ENCODE peak calls at places on chromosome 4, in six cellular contexts. Y is retina; I is AG20443; P is stimulated activated CD4-positive, alpha-beta T cell treated with anti-CD3 and anti-CD28 coated beads, Interleukin-15, amount 100 ng/mL, for 24 hours; A is neural crest cell; C is heart right ventricle. T is an unnamed sample.

GRCh38 chr4:186105721-186106335 is 1.3 kb downstream of the FAM149A start:
- DNase-seq in C (no peak), A (no peak), P (no peak), Y (peak; percentile 58), I (no peak), T (peak; percentile 4)

GRCh38 chr4:6574747-6575502 is at the start of gene MAN2B2:
- DNase-seq in A (peak; percentile 89), Y (peak; percentile 87), I (peak; percentile 99), C (peak; percentile 92), P (peak; percentile 91), T (peak; percentile 72)

GRCh38 chr4:48028654-48029053 is 12.1 kb downstream of the NIPAL1 start:
- DNase-seq in Y (no peak), I (no peak), C (no peak), P (no peak), A (no peak), T (no peak)

GRCh38 chr4:183718876-183719275 is 59.8 kb downstream of the TRAPPC11 start:
- DNase-seq in A (no peak), Y (no peak), I (no peak), C (no peak), P (no peak), T (no peak)

GRCh38 chr4:181148470-181148869 is 1094.7 kb upstream of the TENM3 start:
- DNase-seq in A (no peak), C (no peak), P (no peak), Y (no peak), I (no peak), T (no peak)

GRCh38 chr4:150090836-150091235 is 12.6 kb downstream of the DCLK2 start:
- DNase-seq in P (no peak), C (no peak), A (no peak), I (peak; percentile 19), Y (no peak), T (no peak)

GRCh38 chr4:787561-787981 is 38.4 kb downstream of the CPLX1 start:
- DNase-seq in C (no peak), P (peak; percentile 21), A (no peak), I (no peak), Y (no peak), T (no peak)

GRCh38 chr4:114401483-114401882 is 197.1 kb upstream of the UGT8 start:
- DNase-seq in I (no peak), A (no peak), Y (no peak), P (no peak), C (no peak), T (no peak)

GRCh38 chr4:8201341-8201781 is 2.3 kb downstream of the SH3TC1 start:
- DNase-seq in C (no peak), P (peak; percentile 65), I (no peak), Y (peak; percentile 54), A (no peak), T (no peak)

GRCh38 chr4:35525192-35525978 is 718.9 kb downstream of the ARAP2 start:
- DNase-seq in A (no peak), P (no peak), I (no peak), Y (no peak), C (no peak), T (no peak)